ENCODE peak calls at places on chromosomes 3 and 15, in nine cellular contexts. F is testis, J is AG04450, D is uterus, X is ovary, U is stomach, Q is psoas muscle, V is tibial nerve, G is OCI-LY7. S is an unnamed sample. For H3K9me3, the result is how much of the 10 kb centered on the place peaks cover.

GRCh38 chr3:62611541-62612240 is 238.3 kb upstream of the FEZF2 start:
- DNase-seq in X (no peak), Q (no peak), F (no peak), G (no peak), V (no peak), D (no peak), U (no peak), J (no peak), S (no peak)

GRCh38 chr3:49032646-49033304 is 3.6 kb upstream of the IMPDH2 start:
- DNase-seq in G (no peak), J (no peak), Q (no peak), F (no peak), U (no peak), V (no peak), D (peak), X (no peak), S (no peak)

GRCh38 chr3:184737063-184737462 is 25.2 kb upstream of the MAGEF1 start:
- DNase-seq in X (no peak), U (peak), V (no peak), J (no peak), G (no peak), F (no peak), Q (no peak), D (no peak), S (no peak)

GRCh38 chr15:94671845-94672524 is 440.6 kb downstream of the MCTP2 start:
- DNase-seq in G (no peak), V (peak), X (peak), Q (no peak), F (peak), U (no peak), J (peak), D (peak), S (no peak)

GRCh38 chr3:122085666-122086065 is 30.5 kb downstream of the CD86 start:
- DNase-seq in D (no peak), V (no peak), G (no peak), F (no peak), U (no peak), J (no peak), X (no peak), Q (no peak), S (no peak)

GRCh38 chr3:115658032-115658336 is 34.7 kb downstream of the GAP43 start:
- DNase-seq in U (no peak), G (no peak), V (no peak), X (no peak), J (no peak), D (no peak), F (no peak), Q (no peak), S (no peak)

GRCh38 chr3:30518872-30519271 is 87.5 kb upstream of the TGFBR2 start:
- DNase-seq in G (no peak), F (no peak), X (no peak), Q (no peak), U (no peak), V (no peak), J (no peak), D (no peak), S (no peak)

GRCh38 chr3:188349276-188349962 is 195.5 kb downstream of the LPP start:
- DNase-seq in J (no peak), D (no peak), V (no peak), X (no peak), G (peak), U (no peak), F (no peak), Q (no peak), S (no peak)

GRCh38 chr15:57326196-57326595 is 50.1 kb upstream of the CGNL1 start:
- DNase-seq in Q (no peak), U (no peak), X (no peak), J (no peak), D (no peak), F (no peak), G (no peak), V (no peak), S (no peak)

GRCh38 chr15:66760358-66760967 is 58.4 kb downstream of the SMAD6 start:
- DNase-seq in U (no peak), Q (peak), X (no peak), G (no peak), D (no peak), J (no peak), F (no peak), V (no peak), S (no peak)

GRCh38 chr3:45218578-45219390 is 7.3 kb downstream of the TMEM158 start:
- DNase-seq in F (no peak), V (no peak), J (peak), Q (no peak), G (no peak), X (no peak), U (no peak), D (peak), S (no peak)

GRCh38 chr3:58580826-58581327 is 3.7 kb upstream of the FAM107A start:
- DNase-seq in F (no peak), G (no peak), X (no peak), U (no peak), Q (no peak), J (no peak), D (no peak), V (no peak), S (no peak)

GRCh38 chr15:99467338-99467720 is 98.5 kb upstream of the MEF2A start:
- DNase-seq in D (no peak), V (no peak), J (no peak), F (no peak), Q (no peak), X (no peak), G (no peak), U (no peak), S (no peak)

GRCh38 chr3:113272369-113272748 is 61.0 kb downstream of the BOC start:
- DNase-seq in V (no peak), G (no peak), F (no peak), U (no peak), X (no peak), J (no peak), Q (no peak), D (peak), S (no peak)

GRCh38 chr3:125033616-125034015 is 22.2 kb downstream of the HEG1 start:
- DNase-seq in U (no peak), J (no peak), G (no peak), D (no peak), F (peak), Q (no peak), X (no peak), V (no peak), S (no peak)

GRCh38 chr3:159480046-159480445 is 508.6 kb upstream of the IL12A start:
- DNase-seq in Q (no peak), U (no peak), V (no peak), X (no peak), G (no peak), J (no peak), D (no peak), F (no peak), S (no peak)

GRCh38 chr3:52237659-52238172 is 1.2 kb downstream of the TWF2 start:
- DNase-seq in F (peak), Q (peak), J (peak), U (peak), G (no peak), D (peak), X (peak), V (peak), S (no peak)

GRCh38 chr3:141279074-141279945 is 47.7 kb downstream of the PXYLP1 start:
- DNase-seq in G (peak), Q (no peak), F (no peak), X (no peak), D (no peak), U (no peak), V (no peak), J (no peak), S (peak)

GRCh38 chr3:120780977-120781376 is 38.4 kb downstream of the GTF2E1 start:
- DNase-seq in F (no peak), D (no peak), V (no peak), X (no peak), G (no peak), U (peak), J (peak), Q (peak), S (no peak)

GRCh38 chr3:126934149-126934548 is 48.8 kb upstream of the PLXNA1 start:
- DNase-seq in V (no peak), D (no peak), Q (no peak), X (no peak), U (no peak), J (no peak), G (no peak), F (no peak), S (no peak)

GRCh38 chr3:150184426-150185071 is 213.9 kb upstream of the PFN2 start:
- DNase-seq in G (no peak), X (no peak), D (no peak), V (no peak), Q (no peak), F (no peak), J (no peak), U (no peak), S (no peak)

GRCh38 chr3:108097326-108098035 is 6.7 kb upstream of the CD47 start:
- DNase-seq in J (no peak), G (no peak), Q (no peak), D (no peak), U (no peak), X (no peak), F (no peak), V (no peak), S (no peak)

GRCh38 chr15:58522391-58522790 is 90.6 kb downstream of the LIPC start:
- DNase-seq in G (no peak), J (no peak), F (no peak), X (no peak), V (no peak), Q (no peak), D (no peak), U (no peak), S (no peak)

GRCh38 chr3:83216919-83217594 is 1455.6 kb upstream of the GBE1 start:
- DNase-seq in F (peak), Q (peak), V (no peak), U (no peak), X (no peak), G (no peak), D (no peak), J (no peak), S (no peak)

GRCh38 chr3:112484352-112484751 is 14.9 kb downstream of the BTLA start:
- DNase-seq in G (no peak), X (no peak), J (no peak), Q (no peak), U (no peak), V (no peak), F (no peak), D (no peak), S (no peak)

GRCh38 chr3:185420762-185421161 is 57.8 kb downstream of the MAP3K13 start:
- DNase-seq in J (no peak), X (no peak), G (no peak), V (peak), F (no peak), U (peak), Q (no peak), D (no peak), S (no peak)

GRCh38 chr3:152302521-152303021 is 33.8 kb downstream of the MBNL1 start:
- DNase-seq in F (peak), Q (peak), J (peak), V (no peak), D (peak), G (no peak), U (no peak), X (peak), S (no peak)

GRCh38 chr15:33068531-33068990 is 126.0 kb downstream of the FMN1 start:
- DNase-seq in U (peak), X (no peak), Q (peak), V (no peak), J (no peak), F (no peak), G (no peak), D (no peak), S (no peak)

GRCh38 chr3:17942856-17943255 is 200.4 kb upstream of the TBC1D5 start:
- DNase-seq in X (no peak), U (no peak), D (no peak), J (no peak), F (no peak), G (no peak), Q (no peak), V (no peak), S (no peak)

GRCh38 chr15:50261979-50262378 is 3.5 kb downstream of the HDC start:
- DNase-seq in D (no peak), X (no peak), F (no peak), G (no peak), V (no peak), U (no peak), J (no peak), Q (no peak), S (no peak)

DNA sequence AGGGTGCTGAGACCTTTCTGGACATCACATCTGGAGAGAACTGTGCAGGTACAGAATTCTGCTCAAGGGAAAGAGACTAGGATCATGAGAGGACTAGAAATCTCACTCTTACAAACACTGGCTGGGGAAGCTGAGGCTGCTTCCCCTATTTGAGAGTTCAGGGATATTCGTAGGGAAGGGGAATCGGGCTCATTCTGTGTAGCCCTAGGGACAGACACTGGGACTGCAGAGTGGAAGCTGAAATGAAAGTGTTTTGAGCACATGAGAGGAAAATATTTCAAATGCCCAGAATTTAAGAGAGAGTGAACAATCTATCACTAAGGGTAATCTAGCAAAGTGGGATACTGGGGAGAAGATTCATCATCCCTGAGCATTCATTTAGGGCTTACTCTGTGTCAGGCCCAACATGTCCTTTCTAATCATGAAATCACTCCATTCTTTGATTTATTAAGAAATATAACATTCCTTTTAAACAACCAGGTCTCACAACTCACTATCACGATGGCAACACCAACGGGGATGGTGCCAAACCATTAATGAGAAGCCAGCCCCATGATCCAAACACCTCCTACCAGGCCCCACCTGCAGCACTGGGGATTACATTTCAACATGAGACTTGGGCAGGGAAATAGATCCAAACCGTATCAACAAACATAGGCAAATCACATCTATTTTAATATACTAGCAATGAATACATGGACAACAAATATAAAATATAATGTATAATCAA is 63.0 kb downstream of the CPN2 start:
- DNase-seq in V (no peak), X (no peak), D (no peak), Q (no peak), J (no peak), U (no peak), F (no peak), G (no peak), S (no peak)
- H3K27ac ChIP-seq in V (no peak), X (no peak), D (no peak), Q (no peak), J (no peak), U (no peak), F (no peak), G (no peak), S (no peak)

GRCh38 chr3:177753498-177754155 is 556.3 kb upstream of the TBL1XR1 start:
- DNase-seq in Q (peak), U (no peak), D (peak), F (peak), V (no peak), J (no peak), X (peak), G (no peak), S (no peak)
- H3K9me3 ChIP-seq in Q (under half), U (under half), D (under half), F (under half), V (under half), J (under half), X (under half), G (under half), S (under half)

GRCh38 chr3:176663819-176664218 is 533.5 kb downstream of the TBL1XR1 start:
- DNase-seq in D (no peak), J (peak), G (peak), U (no peak), X (no peak), F (no peak), Q (no peak), V (no peak), S (no peak)
- TF ChIP-seq CTCF in D (no peak), J (peak), G (peak), U (peak), X (no peak), F (peak), Q (peak), V (peak), S (no peak)

GRCh38 chr15:68676926-68677325 is 98.1 kb downstream of the CORO2B start:
- DNase-seq in X (no peak), U (no peak), Q (no peak), V (no peak), G (no peak), F (no peak), D (no peak), J (no peak), S (no peak)
- H3K27ac ChIP-seq in X (no peak), U (no peak), Q (no peak), V (no peak), G (no peak), F (no peak), D (no peak), J (no peak), S (no peak)

GRCh38 chr3:25768851-25769250 is 14.4 kb downstream of the NGLY1 start:
- DNase-seq in J (no peak), G (no peak), X (no peak), Q (no peak), D (no peak), V (no peak), U (no peak), F (no peak), S (no peak)
- H3K9me3 ChIP-seq in J (under half), G (under half), X (under half), Q (under half), D (under half), V (under half), U (under half), F (under half), S (under half)

DNA sequence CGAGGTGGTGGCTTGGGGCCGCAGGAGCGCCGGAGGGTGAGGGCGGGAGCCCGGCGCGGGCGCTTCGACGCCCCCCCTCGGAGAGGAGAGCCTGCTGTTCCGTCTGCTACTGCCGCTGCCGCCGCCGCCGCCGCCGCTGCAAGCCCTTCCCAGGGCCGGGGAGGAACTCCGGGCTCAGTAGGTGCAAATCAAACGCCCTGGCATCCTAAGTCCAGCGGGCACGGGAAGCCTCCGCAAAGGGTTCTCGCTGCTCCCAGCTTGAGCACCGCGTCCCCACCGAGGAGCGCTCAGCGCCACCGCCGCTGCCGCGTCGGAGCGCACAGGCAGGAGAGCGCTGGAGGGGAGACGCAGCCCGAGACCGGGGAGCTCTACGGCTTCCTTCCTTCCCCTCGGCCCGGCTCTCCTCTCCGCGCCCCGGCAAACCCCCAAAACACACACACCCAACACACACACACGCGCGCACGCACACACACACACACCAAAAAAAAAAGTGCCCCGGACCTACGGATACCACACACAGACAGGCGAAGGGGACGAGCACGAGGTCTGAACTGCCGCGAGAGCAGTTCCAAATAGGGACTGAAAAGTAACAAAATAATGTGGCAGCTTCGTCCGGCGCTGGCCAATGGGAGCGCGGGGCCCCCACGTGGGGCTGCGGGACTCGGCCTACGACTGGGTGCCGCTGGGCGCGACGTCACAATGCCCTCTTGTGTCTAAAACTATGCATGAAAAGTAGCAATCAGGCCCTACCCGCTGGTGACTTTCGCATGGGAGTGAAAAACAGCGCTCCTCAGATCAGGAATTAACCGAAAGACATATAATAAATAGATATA is at the start of gene TLE3:
- DNase-seq in U (peak), V (peak), X (peak), G (peak), F (peak), J (peak), Q (peak), D (peak), S (peak)
- TF ChIP-seq CTCF in U (peak), V (peak), X (peak), G (peak), F (no peak), J (peak), Q (peak), D (peak), S (peak)

DNA sequence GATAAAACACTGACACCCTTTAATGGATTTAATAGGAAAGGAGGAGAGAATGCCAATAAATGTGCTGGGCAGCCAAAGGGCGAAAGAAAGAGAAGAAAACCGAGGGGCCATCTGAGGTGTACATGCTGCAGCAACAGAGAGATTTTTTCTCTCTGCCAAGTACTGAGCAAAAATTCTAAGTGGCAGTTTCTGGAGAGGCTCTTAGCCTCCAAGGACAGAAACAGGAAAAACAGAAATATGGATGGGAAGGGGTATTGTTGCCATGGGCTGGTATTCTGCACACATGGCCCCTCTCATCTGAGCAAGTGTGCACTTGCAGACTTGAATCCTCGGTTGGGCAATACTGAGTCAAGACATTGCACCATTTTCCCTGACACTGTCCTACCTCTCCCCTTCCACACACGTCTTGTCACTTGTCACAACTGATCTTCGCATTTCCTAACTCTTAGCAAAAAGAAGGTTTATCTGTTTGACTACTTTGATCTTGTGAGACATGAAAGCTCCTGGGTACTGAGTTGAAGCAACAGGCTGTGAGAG is 73.9 kb downstream of the PRICKLE2 start:
- DNase-seq in J (no peak), V (no peak), U (no peak), Q (no peak), D (no peak), X (no peak), F (no peak), G (no peak), S (no peak)
- H3K27ac ChIP-seq in J (peak), V (peak), U (peak), Q (no peak), D (peak), X (no peak), F (no peak), G (no peak), S (no peak)

GRCh38 chr15:25416693-25417092 is 22.1 kb downstream of the UBE3A start:
- DNase-seq in G (peak), Q (no peak), U (no peak), F (no peak), X (no peak), V (no peak), D (no peak), J (no peak), S (no peak)
- H3K9me3 ChIP-seq in G (under half), Q (under half), U (under half), F (under half), X (under half), V (under half), D (under half), J (under half), S (under half)

GRCh38 chr3:176939022-176939817 is 258.1 kb downstream of the TBL1XR1 start:
- DNase-seq in U (peak), Q (no peak), D (peak), J (peak), X (peak), V (peak), G (peak), F (peak), S (peak)
- TF ChIP-seq CTCF in U (peak), Q (peak), D (peak), J (peak), X (no peak), V (peak), G (peak), F (peak), S (peak)